ENCODE peak calls at places on chromosomes 2 and 18, in five cellular contexts. H is A549, J is heart left ventricle, T is testis, S is esophagus squamous epithelium. W is an unnamed sample. For H3K4me1, the result is how much of the 10 kb centered on the place peaks cover.

GRCh38 chr2:67516899-67517530 is 119.9 kb downstream of the ETAA1 start:
- DNase-seq in S (no peak), T (no peak), H (peak), J (no peak), W (no peak)

GRCh38 chr2:64857581-64858471 is 131.4 kb upstream of the SLC1A4 start:
- DNase-seq in T (peak), S (no peak), H (no peak), J (peak), W (no peak)

GRCh38 chr2:156342252-156343095 is 10.0 kb upstream of the NR4A2 start:
- DNase-seq in S (peak), H (peak), T (peak), J (peak), W (peak)

GRCh38 chr18:48493856-48494255 is 45.0 kb upstream of the CTIF start:
- DNase-seq in S (no peak), H (no peak), T (no peak), J (no peak), W (no peak)

GRCh38 chr2:171139860-171140259 is 20.8 kb downstream of the TLK1 start:
- DNase-seq in S (no peak), J (no peak), T (no peak), H (no peak), W (no peak)

GRCh38 chr2:168935810-168936581 is 34.9 kb downstream of the G6PC2 start:
- DNase-seq in H (no peak), S (no peak), J (no peak), T (no peak), W (no peak)

GRCh38 chr2:218386505-218387368 is 4.7 kb downstream of the SLC11A1 start:
- DNase-seq in S (no peak), J (peak), H (no peak), T (no peak), W (no peak)

GRCh38 chr2:85589982-85590791 is 5.4 kb upstream of the RNF181 start:
- DNase-seq in H (no peak), S (no peak), T (no peak), J (peak), W (peak)

GRCh38 chr2:170218456-170218855 is 40.5 kb downstream of the MYO3B start:
- DNase-seq in H (no peak), T (no peak), J (no peak), S (no peak), W (no peak)

GRCh38 chr2:72915907-72916742 is 1.2 kb upstream of the EMX1 start:
- DNase-seq in J (no peak), T (peak), S (no peak), H (peak), W (peak)

GRCh38 chr18:60668583-60668982 is 296.0 kb upstream of the MC4R start:
- DNase-seq in S (no peak), J (no peak), T (no peak), H (no peak), W (no peak)

GRCh38 chr2:8132371-8132831 is 549.5 kb upstream of the ID2 start:
- DNase-seq in J (peak), T (no peak), S (no peak), H (no peak), W (no peak)

GRCh38 chr18:69865656-69866241 is 81.9 kb downstream of the CD226 start:
- DNase-seq in S (no peak), T (no peak), J (no peak), H (no peak), W (no peak)

GRCh38 chr2:240988571-240989271 is 9.7 kb upstream of the SNED1 start:
- DNase-seq in J (peak), T (peak), S (no peak), H (no peak), W (peak)

GRCh38 chr2:20108655-20109396 is 57.4 kb upstream of the LAPTM4A start:
- DNase-seq in T (no peak), J (no peak), H (peak), S (no peak), W (no peak)

GRCh38 chr2:53629527-53629926 is 138.1 kb upstream of the CHAC2 start:
- DNase-seq in T (no peak), J (no peak), S (no peak), H (no peak), W (no peak)

GRCh38 chr18:40738321-40738880 is 1216.6 kb upstream of the PIK3C3 start:
- DNase-seq in H (no peak), T (no peak), J (no peak), S (no peak), W (no peak)

GRCh38 chr2:11482473-11483031 is 16.6 kb upstream of the E2F6 start:
- DNase-seq in J (peak), T (peak), H (no peak), S (no peak), W (no peak)

GRCh38 chr2:130327703-130328527 is 14.8 kb upstream of the IMP4 start:
- DNase-seq in S (no peak), J (no peak), H (no peak), T (no peak), W (no peak)

GRCh38 chr2:145652992-145653545 is 1133.2 kb upstream of the ZEB2 start:
- DNase-seq in T (no peak), H (no peak), S (no peak), J (no peak), W (no peak)

GRCh38 chr18:7872569-7872968 is 305.5 kb downstream of the PTPRM start:
- DNase-seq in S (no peak), T (no peak), J (no peak), H (peak), W (no peak)

GRCh38 chr2:148719195-148719749 is 74.7 kb downstream of the EPC2 start:
- DNase-seq in H (no peak), J (no peak), S (no peak), T (no peak), W (no peak)

GRCh38 chr2:105757361-105757933 is 12.7 kb downstream of the NCK2 start:
- DNase-seq in J (no peak), S (no peak), H (no peak), T (no peak), W (no peak)

GRCh38 chr18:43465483-43465882 is 188.2 kb upstream of the SYT4 start:
- DNase-seq in H (no peak), T (no peak), S (no peak), J (no peak), W (no peak)

GRCh38 chr18:44238449-44238848 is 442.2 kb upstream of the SETBP1 start:
- DNase-seq in J (no peak), H (no peak), T (no peak), S (no peak), W (no peak)

GRCh38 chr18:48546411-48546810 is 7.6 kb downstream of the CTIF start:
- DNase-seq in J (no peak), H (no peak), S (no peak), T (no peak), W (no peak)

GRCh38 chr2:111908578-111908977 is 10.2 kb downstream of the MERTK start:
- DNase-seq in T (no peak), H (no peak), J (no peak), S (no peak), W (no peak)

GRCh38 chr2:172234716-172235661 is 132.3 kb upstream of the DLX2 start:
- DNase-seq in S (no peak), J (no peak), T (no peak), H (no peak), W (peak)

GRCh38 chr18:61892683-61893303 is at the start of gene RNF152:
- DNase-seq in T (peak), H (no peak), S (no peak), J (peak), W (peak)

GRCh38 chr18:76493213-76494107 is 1.6 kb downstream of the ZNF516 start:
- DNase-seq in T (no peak), H (peak), J (no peak), S (no peak), W (no peak)

DNA sequence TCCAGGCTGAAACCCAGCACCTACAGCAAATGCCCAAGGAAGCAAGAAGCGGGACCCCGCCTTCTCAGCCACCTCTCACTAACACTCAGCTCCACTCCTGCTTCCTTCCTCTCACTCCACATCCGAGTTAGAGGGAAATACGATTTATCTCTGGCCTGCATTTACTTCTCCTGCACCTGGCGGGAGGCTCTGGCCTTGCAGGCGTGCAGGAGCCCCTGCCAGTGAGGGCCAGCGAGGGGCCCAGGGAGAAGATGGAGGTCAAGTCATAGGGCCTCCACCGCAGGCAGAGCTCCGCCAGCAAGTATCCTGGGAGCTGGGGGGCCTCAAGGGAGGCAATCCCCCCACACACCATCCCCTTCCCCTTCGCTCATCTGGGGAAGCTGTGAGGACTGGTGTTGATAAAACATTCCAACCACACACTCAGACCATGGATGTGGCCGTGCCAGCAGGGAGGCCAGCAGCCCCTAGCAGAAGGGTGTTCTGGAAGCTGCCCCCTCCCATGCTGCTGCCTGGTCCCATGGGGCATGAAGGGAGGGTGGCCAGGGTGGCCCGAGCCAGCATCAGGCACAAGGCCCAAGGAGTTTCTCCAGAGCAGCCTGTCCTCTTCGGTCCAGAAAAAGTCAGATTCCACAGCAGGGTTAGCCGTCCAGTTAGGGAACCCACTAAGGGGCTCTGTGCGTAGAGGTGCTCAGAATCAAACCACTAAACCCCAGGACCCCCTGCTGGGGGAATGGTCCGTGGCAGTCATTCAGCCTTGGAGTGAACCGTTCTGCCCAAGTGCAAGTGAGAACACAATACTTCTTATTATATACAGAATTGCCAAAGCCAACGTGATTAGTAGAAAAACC is 91.2 kb downstream of the HDAC4 start:
- DNase-seq in S (no peak), H (no peak), J (no peak), T (peak), W (peak)
- H3K4me3 ChIP-seq in S (no peak), H (no peak), J (peak), T (no peak), W (peak)

GRCh38 chr2:70127920-70128444 is 40.7 kb downstream of the PCBP1 start:
- DNase-seq in H (no peak), S (no peak), T (no peak), J (no peak), W (no peak)

GRCh38 chr2:70133127-70133452 is 45.8 kb downstream of the PCBP1 start:
- DNase-seq in H (no peak), T (no peak), J (no peak), S (no peak), W (no peak)

GRCh38 chr2:70133521-70134348 is 46.5 kb downstream of the PCBP1 start:
- DNase-seq in T (no peak), S (no peak), J (no peak), H (no peak), W (no peak)

GRCh38 chr2:70132244-70133126 is 45.2 kb downstream of the PCBP1 start:
- DNase-seq in J (peak), T (peak), H (peak), S (no peak), W (peak)
- H3K4me1 ChIP-seq in J (half or more), T (under half), H (half or more), S (under half), W (under half)

GRCh38 chr2:222424281-222424728 is at the start of gene SGPP2:
- DNase-seq in J (peak), T (peak), H (no peak), S (no peak), W (peak)
- TF ChIP-seq POLR2A in J (no peak), T (no peak), H (no peak), S (no peak), W (no peak)

GRCh38 chr2:27931361-27931937 is 40.9 kb downstream of the BABAM2 start:
- DNase-seq in H (no peak), T (no peak), J (no peak), S (no peak), W (no peak)
- H3K4me3 ChIP-seq in H (no peak), T (no peak), J (no peak), S (no peak), W (no peak)

GRCh38 chr2:80231421-80231820 is 73.1 kb downstream of the LRRTM1 start:
- DNase-seq in H (no peak), T (no peak), S (no peak), J (no peak), W (no peak)

GRCh38 chr2:80238692-80239469 is 65.7 kb downstream of the LRRTM1 start:
- DNase-seq in J (no peak), T (peak), S (no peak), H (peak), W (peak)

GRCh38 chr2:80233333-80233732 is 71.2 kb downstream of the LRRTM1 start:
- DNase-seq in S (no peak), T (no peak), H (no peak), J (no peak), W (no peak)
- H3K4me1 ChIP-seq in S (under half), T (under half), H (under half), J (under half), W (under half)

GRCh38 chr2:160498147-160498546 is 4.5 kb upstream of the RBMS1 start:
- DNase-seq in J (no peak), S (no peak), T (no peak), H (no peak), W (no peak)
- TF ChIP-seq POLR2A in J (no peak), S (no peak), T (no peak), H (no peak), W (no peak)

GRCh38 chr2:215171151-215171550 is 32.7 kb upstream of the ABCA12 start:
- DNase-seq in J (no peak), S (no peak), T (no peak), H (no peak), W (no peak)
- H3K4me3 ChIP-seq in J (no peak), S (no peak), T (no peak), H (no peak), W (no peak)

DNA sequence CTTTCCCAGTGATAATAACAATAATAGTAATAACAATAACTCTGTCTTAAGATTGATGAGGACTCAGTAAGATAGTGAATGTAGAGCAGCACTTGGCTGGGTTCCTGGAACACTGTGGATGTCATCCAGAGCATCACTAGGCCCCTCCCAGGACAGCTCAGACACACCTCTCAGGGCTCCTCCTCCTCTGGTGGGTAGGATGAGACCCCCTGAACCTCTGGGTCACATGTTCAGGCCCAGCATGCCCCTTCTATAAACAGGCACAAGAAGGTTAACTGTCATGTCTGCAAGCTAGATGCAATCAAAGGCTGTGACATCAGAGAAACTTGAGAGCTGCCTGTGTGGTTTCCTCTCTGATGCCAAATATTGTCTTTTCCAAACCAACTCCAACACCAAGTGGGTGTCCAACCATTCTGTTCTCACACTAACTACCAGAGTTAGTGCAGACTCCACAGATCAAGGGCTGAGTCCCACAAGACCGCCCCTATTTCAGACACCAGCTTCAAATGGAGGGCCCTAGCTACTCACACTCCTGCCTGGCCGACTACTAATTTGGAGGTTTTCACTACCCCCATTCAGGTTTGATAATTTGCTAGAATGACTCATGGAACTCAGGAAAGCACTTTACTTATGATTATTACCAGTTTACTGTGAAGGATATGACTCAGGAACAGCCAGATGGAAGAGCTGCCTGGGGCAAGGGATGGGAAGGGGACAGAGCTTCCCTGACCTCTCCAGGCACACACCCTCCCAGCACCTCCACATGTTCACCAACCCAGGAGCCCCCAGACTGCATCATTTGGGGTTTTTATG is 46.4 kb upstream of the BZW1 start:
- DNase-seq in T (no peak), J (no peak), H (peak), S (no peak), W (no peak)
- H3K4me1 ChIP-seq in T (under half), J (under half), H (half or more), S (under half), W (under half)

W was measured in stomach.